ENCODE peak calls at places on chromosomes 3 and 15, in ten cellular contexts. K is ovary, L is A549, X is esophagus muscularis mucosa, N is SK-N-SH, T is sigmoid colon, S is HepG2, Z is transverse colon, V is suprapubic skin, W is stomach. H is an unnamed sample.

GRCh38 chr3:157131861-157132260 is 28.1 kb downstream of the CCNL1 start:
- DNase-seq in T (no peak), N (no peak), X (no peak), L (no peak), V (no peak), K (no peak), Z (no peak), S (no peak), W (no peak), H (no peak)

GRCh38 chr3:16137044-16137443 is 37.4 kb upstream of the GALNT15 start:
- DNase-seq in K (peak; percentile 2), X (no peak), V (no peak), L (no peak), N (no peak), W (no peak), S (no peak), Z (no peak), T (no peak), H (no peak)

GRCh38 chr3:123708531-123708930 is 123.7 kb upstream of the HACD2 start:
- DNase-seq in L (no peak), W (no peak), N (no peak), T (no peak), V (no peak), X (no peak), S (no peak), K (no peak), Z (no peak), H (no peak)

GRCh38 chr3:157067114-157067513 is 92.8 kb downstream of the CCNL1 start:
- DNase-seq in Z (peak; percentile 21), T (no peak), K (no peak), L (no peak), X (no peak), W (no peak), V (no peak), S (no peak), N (no peak), H (no peak)

GRCh38 chr3:184808021-184808420 is 3.9 kb upstream of the VPS8 start:
- DNase-seq in L (peak; percentile 17), K (no peak), Z (no peak), V (no peak), N (no peak), W (no peak), S (peak; percentile 20), X (peak; percentile 68), T (no peak), H (no peak)

GRCh38 chr3:98874602-98875249 is 26.8 kb downstream of the DCBLD2 start:
- DNase-seq in S (no peak), K (no peak), L (no peak), T (no peak), Z (no peak), X (no peak), N (no peak), V (no peak), W (no peak), H (no peak)

GRCh38 chr3:33372218-33373081 is 67.8 kb downstream of the UBP1 start:
- DNase-seq in X (no peak), T (no peak), K (peak; percentile 48), V (no peak), S (no peak), N (peak; percentile 55), L (peak; percentile 53), W (peak; percentile 45), Z (peak; percentile 30), H (peak; percentile 56)

GRCh38 chr3:42518800-42519567 is 16.5 kb downstream of the VIPR1 start:
- DNase-seq in N (no peak), X (no peak), W (no peak), S (no peak), T (no peak), V (no peak), K (no peak), L (no peak), Z (no peak), H (no peak)

GRCh38 chr3:126267976-126268615 is 87.7 kb upstream of the ALDH1L1 start:
- DNase-seq in S (no peak), K (no peak), X (peak; percentile 75), N (no peak), V (no peak), W (no peak), L (no peak), Z (no peak), T (peak; percentile 66), H (peak; percentile 6)

GRCh38 chr15:25246641-25247417 is 192.0 kb downstream of the UBE3A start:
- DNase-seq in L (no peak), Z (peak; percentile 2), V (peak; percentile 69), X (peak; percentile 77), W (peak; percentile 19), K (peak; percentile 8), N (no peak), T (peak; percentile 48), S (no peak), H (no peak)

DNA sequence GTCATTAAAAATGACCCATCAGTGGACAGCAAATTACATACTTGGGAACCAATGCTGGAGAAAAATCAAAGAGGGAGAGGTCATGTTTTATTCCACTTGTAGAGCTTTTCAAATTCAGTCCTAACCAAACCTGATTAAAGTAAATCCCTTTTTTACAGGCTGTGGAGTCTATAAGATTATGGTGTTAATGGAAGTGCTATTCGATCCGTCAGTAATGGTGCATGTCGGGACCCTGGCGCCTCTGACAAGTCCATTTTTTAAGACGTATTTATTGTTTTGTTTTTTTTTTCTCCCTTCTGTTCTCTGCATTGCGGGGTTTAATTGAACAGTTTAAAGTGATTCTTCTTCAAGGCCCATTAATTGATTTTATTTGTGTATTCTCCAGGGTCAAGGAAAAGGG is 725.9 kb downstream of the TUSC7 start:
- DNase-seq in V (no peak), S (no peak), X (no peak), Z (no peak), T (no peak), L (no peak), N (no peak), K (no peak), W (no peak), H (no peak)
- TF ChIP-seq EP300 in V (no peak), S (no peak), X (no peak), Z (no peak), T (no peak), L (no peak), N (no peak), K (no peak), W (no peak), H (no peak)

DNA sequence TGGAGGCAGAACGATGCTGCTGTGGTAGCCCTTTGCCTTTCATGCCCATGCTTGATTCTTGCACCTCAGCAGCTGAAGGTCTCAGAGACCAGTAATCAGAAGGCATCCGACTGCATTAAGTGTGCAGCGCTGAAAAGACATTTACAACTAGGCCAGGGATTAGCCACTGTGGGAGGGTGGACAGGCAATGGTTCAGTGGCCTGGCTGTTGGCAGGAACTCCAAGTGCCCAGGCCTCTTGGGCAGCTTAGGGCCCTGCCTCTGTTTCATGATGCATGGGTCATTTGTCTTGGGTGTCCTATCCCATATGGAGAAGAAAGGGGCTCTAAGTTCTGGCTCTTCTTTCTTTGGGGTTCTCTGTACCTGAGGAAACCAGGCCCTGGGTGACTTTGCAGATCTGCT is 11.4 kb downstream of the TMED3 start:
- DNase-seq in X (peak; percentile 79), N (no peak), T (no peak), V (no peak), W (no peak), S (no peak), K (no peak), Z (no peak), L (no peak), H (no peak)
- TF ChIP-seq EP300 in X (no peak), N (no peak), T (no peak), V (no peak), W (no peak), S (no peak), K (no peak), Z (no peak), L (no peak), H (no peak)

GRCh38 chr3:158789592-158789991 is 12.3 kb upstream of the MFSD1 start:
- DNase-seq in X (peak; percentile 84), S (peak; percentile 43), N (peak; percentile 20), V (no peak), T (no peak), Z (peak; percentile 29), K (no peak), L (peak; percentile 77), W (no peak), H (no peak)

GRCh38 chr3:158788446-158788845 is 13.4 kb upstream of the MFSD1 start:
- DNase-seq in N (no peak), W (no peak), K (no peak), L (no peak), S (no peak), X (peak; percentile 82), V (no peak), T (no peak), Z (no peak), H (no peak)

GRCh38 chr3:158794206-158794605 is 7.6 kb upstream of the MFSD1 start:
- DNase-seq in X (no peak), N (no peak), S (no peak), T (no peak), L (no peak), Z (no peak), K (no peak), W (no peak), V (no peak), H (no peak)

GRCh38 chr3:158792709-158793108 is 9.1 kb upstream of the MFSD1 start:
- DNase-seq in L (peak; percentile 83), W (no peak), S (no peak), T (no peak), X (peak; percentile 24), K (no peak), N (no peak), V (no peak), Z (no peak), H (no peak)

DNA sequence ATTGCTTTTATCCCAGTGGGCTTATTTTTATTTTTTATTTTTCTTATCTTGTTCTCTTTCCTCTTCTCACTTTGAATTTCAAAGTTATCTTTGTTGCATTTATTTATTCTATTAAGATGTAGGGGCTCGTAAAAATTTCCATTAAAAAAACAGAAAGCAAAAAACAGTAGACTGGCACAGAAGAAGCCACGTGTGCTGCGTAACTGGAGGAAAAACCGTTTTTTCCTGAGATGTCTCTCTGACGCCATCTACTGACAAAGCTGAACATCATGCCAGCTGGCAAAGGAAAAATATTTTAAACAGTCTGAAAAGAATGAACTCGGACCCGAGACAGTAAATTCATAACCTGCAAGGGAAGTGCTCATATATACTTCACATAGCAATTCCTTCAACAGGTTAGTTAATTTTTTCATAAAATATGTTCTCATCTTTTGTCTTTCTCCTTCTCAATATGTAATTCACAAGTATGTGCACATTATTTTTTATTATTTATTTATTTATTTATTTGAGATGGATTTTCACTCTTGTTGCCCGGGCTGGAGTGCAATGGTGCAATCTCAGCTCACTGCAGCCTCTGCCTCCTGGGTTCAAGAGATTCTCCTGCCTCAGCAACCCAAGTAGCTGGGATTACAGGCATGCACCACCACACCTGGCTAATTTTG is 10.5 kb upstream of the MFSD1 start:
- DNase-seq in L (peak; percentile 76), V (no peak), X (peak; percentile 19), T (no peak), N (peak; percentile 45), W (no peak), Z (no peak), S (peak; percentile 58), K (peak; percentile 45), H (no peak)
- TF ChIP-seq EP300 in L (no peak), V (no peak), X (no peak), T (no peak), N (no peak), W (no peak), Z (no peak), S (no peak), K (no peak), H (no peak)

DNA sequence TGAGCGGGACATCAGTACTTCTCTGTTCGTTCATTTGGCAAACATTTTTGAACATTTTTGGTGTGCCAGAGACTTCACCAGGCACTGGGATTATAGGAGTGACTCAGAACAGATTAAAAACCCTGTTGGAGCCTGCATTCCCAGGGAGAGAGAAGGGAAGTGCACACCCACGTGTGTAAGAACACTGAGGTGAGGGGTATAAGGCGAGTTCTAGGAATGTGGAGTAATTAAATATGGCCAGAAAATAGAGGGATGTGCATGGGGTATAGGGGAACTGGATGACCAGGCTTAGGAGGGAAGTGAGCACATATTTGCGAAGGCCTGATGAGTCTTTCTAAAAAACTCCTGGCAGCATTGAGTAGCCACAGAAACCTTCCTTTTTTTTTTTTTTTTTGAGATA is 401.2 kb upstream of the C2CD4B start:
- DNase-seq in X (no peak), S (no peak), L (no peak), Z (no peak), N (no peak), V (no peak), T (no peak), K (no peak), W (no peak), H (no peak)
- TF ChIP-seq EP300 in X (no peak), S (no peak), L (no peak), Z (no peak), N (no peak), V (no peak), T (no peak), K (no peak), W (no peak), H (no peak)